ENCODE peak calls at places on chromosomes 16 and 17, in ten cellular contexts. N is PC-3, W is breast epithelium, P is left ventricle myocardium inferior, A is GM23338, X is cardiac muscle cell, G is tibial artery, O is lower lobe of right lung, Q is A549, J is mesendoderm. C is an unnamed sample.

GRCh38 chr16:82451449-82451848 is 175.3 kb upstream of the CDH13 start:
- DNase-seq in N (no peak), W (no peak), P (no peak), A (no peak), X (no peak), G (no peak), O (no peak), Q (no peak), J (no peak), C (no peak)

GRCh38 chr16:2942045-2942444 is 22.0 kb upstream of the KREMEN2 start:
- DNase-seq in N (no peak), W (no peak), P (no peak), A (no peak), X (no peak), G (no peak), O (no peak), Q (no peak), J (no peak), C (no peak)

GRCh38 chr17:3985800-3986199 is 21.6 kb upstream of the ATP2A3 start:
- DNase-seq in N (no peak), W (no peak), P (no peak), A (no peak), X (no peak), G (no peak), O (peak; percentile 46), Q (no peak), J (no peak), C (no peak)

GRCh38 chr16:49866533-49867155 is 10.7 kb upstream of the ZNF423 start:
- DNase-seq in N (no peak), W (no peak), P (no peak), A (peak; percentile 63), X (no peak), G (no peak), O (no peak), Q (no peak), J (no peak), C (no peak)

GRCh38 chr17:18025596-18026407 is 13.2 kb downstream of the ATPAF2 start:
- DNase-seq in N (peak; percentile 68), W (no peak), P (no peak), A (no peak), X (no peak), G (peak; percentile 17), O (no peak), Q (no peak), J (no peak), C (peak; percentile 19)

GRCh38 chr17:4476512-4477070 is 22.1 kb upstream of the SPNS2 start:
- DNase-seq in N (no peak), W (no peak), P (no peak), A (no peak), X (no peak), G (no peak), O (peak; percentile 80), Q (no peak), J (no peak), C (no peak)

GRCh38 chr17:71821512-71821911 is 299.3 kb upstream of the SOX9 start:
- DNase-seq in N (peak; percentile 91), W (no peak), P (no peak), A (no peak), X (no peak), G (no peak), O (no peak), Q (no peak), J (no peak), C (no peak)

GRCh38 chr17:57517519-57518342 is 227.4 kb downstream of the CCDC182 start:
- DNase-seq in N (no peak), W (no peak), P (no peak), A (no peak), X (no peak), G (no peak), O (no peak), Q (peak; percentile 54), J (no peak), C (no peak)

GRCh38 chr16:57527610-57528360 is 8.6 kb downstream of the CCDC102A start:
- DNase-seq in N (no peak), W (no peak), P (no peak), A (no peak), X (no peak), G (peak; percentile 44), O (peak; percentile 28), Q (no peak), J (no peak), C (no peak)

GRCh38 chr16:79261461-79261860 is 339.1 kb downstream of the MAF start:
- DNase-seq in N (no peak), W (no peak), P (peak; percentile 57), A (peak; percentile 74), X (peak; percentile 55), G (no peak), O (peak; percentile 64), Q (peak; percentile 22), J (peak; percentile 70), C (no peak)

GRCh38 chr17:51006601-51007000 is 114.1 kb downstream of the SPAG9 start:
- DNase-seq in N (no peak), W (no peak), P (no peak), A (no peak), X (no peak), G (no peak), O (no peak), Q (no peak), J (no peak), C (no peak)

GRCh38 chr16:51888534-51888933 is 658.4 kb downstream of the TOX3 start:
- DNase-seq in N (no peak), W (no peak), P (no peak), A (no peak), X (no peak), G (no peak), O (no peak), Q (no peak), J (no peak), C (no peak)

GRCh38 chr17:5526821-5527598 is 40.6 kb downstream of the MIS12 start:
- DNase-seq in N (peak; percentile 85), W (no peak), P (peak; percentile 67), A (no peak), X (peak; percentile 79), G (peak; percentile 89), O (no peak), Q (peak; percentile 81), J (peak; percentile 20), C (no peak)

GRCh38 chr17:56393156-56393555 is 200.3 kb upstream of the NOG start:
- DNase-seq in N (no peak), W (no peak), P (no peak), A (no peak), X (no peak), G (no peak), O (no peak), Q (no peak), J (no peak), C (no peak)

GRCh38 chr17:58052951-58053715 is 30.1 kb upstream of the DYNLL2 start:
- DNase-seq in N (no peak), W (no peak), P (no peak), A (no peak), X (no peak), G (no peak), O (no peak), Q (no peak), J (peak; percentile 19), C (no peak)

GRCh38 chr17:76914937-76915336 is 46.7 kb downstream of the MGAT5B start:
- DNase-seq in N (no peak), W (no peak), P (no peak), A (no peak), X (no peak), G (no peak), O (no peak), Q (no peak), J (no peak), C (no peak)
- H3K4me1 ChIP-seq in N (no peaks in the 10 kb centered on the region), W (no peaks in the 10 kb centered on the region), P (no peaks in the 10 kb centered on the region), A (no peaks in the 10 kb centered on the region), X (no peaks in the 10 kb centered on the region), G (no peaks in the 10 kb centered on the region), O (no peaks in the 10 kb centered on the region), Q (peaks cover 6% of the 10 kb centered on the region), J (no peaks in the 10 kb centered on the region), C (no peaks in the 10 kb centered on the region)

DNA sequence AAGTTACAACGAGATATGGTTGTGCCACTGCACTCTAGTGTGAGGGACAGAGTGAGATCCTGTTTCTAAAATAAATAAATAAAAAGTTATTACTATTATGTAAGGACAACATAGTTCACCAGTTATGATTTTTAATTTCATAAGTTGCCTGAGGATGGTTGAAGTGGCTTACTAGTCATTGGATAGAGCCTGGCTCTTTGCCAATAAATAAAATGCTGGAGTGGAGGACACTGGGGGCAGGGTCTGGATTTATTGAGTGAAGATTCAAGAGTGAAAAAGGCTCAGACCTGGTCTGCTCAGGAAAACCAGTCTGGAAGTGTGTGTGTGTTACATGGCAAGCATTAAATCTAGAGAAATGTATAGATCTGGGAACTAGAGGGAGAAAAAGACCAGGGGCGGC is 2.1 kb downstream of the STARD3 start:
- DNase-seq in N (no peak), W (no peak), P (no peak), A (no peak), X (no peak), G (no peak), O (no peak), Q (no peak), J (no peak), C (no peak)
- H3K4me3 ChIP-seq in N (no peak overlapping the region), W (no peak overlapping the region), P (no peak overlapping the region), A (no peak overlapping the region), X (no peak overlapping the region), G (no peak overlapping the region), O (no peak overlapping the region), Q (no peak overlapping the region), J (no peak overlapping the region), C (no peak overlapping the region)

GRCh38 chr17:42413464-42414040 is 9.5 kb downstream of the CAVIN1 start:
- DNase-seq in N (no peak), W (no peak), P (no peak), A (no peak), X (no peak), G (no peak), O (no peak), Q (no peak), J (no peak), C (no peak)

GRCh38 chr17:42411905-42412679 is 11.0 kb downstream of the CAVIN1 start:
- DNase-seq in N (no peak), W (no peak), P (no peak), A (no peak), X (no peak), G (no peak), O (no peak), Q (no peak), J (no peak), C (no peak)

GRCh38 chr17:42408076-42408475 is 15.0 kb downstream of the CAVIN1 start:
- DNase-seq in N (no peak), W (no peak), P (peak; percentile 56), A (peak; percentile 47), X (no peak), G (no peak), O (no peak), Q (no peak), J (no peak), C (no peak)

GRCh38 chr17:42409467-42410351 is 13.3 kb downstream of the CAVIN1 start:
- DNase-seq in N (no peak), W (peak; percentile 72), P (peak; percentile 67), A (no peak), X (no peak), G (peak; percentile 95), O (peak; percentile 66), Q (peak; percentile 89), J (no peak), C (no peak)

GRCh38 chr17:42411321-42411820 is 11.7 kb downstream of the CAVIN1 start:
- DNase-seq in N (no peak), W (no peak), P (no peak), A (no peak), X (no peak), G (no peak), O (no peak), Q (no peak), J (no peak), C (no peak)
- H3K4me1 ChIP-seq in N (no peaks in the 10 kb centered on the region), W (peaks cover 9% of the 10 kb centered on the region), P (peaks cover 100% of the 10 kb centered on the region), A (peaks cover 29% of the 10 kb centered on the region), X (no peaks in the 10 kb centered on the region), G (peaks cover 17% of the 10 kb centered on the region), O (peaks cover 88% of the 10 kb centered on the region), Q (peaks cover 80% of the 10 kb centered on the region), J (no peaks in the 10 kb centered on the region), C (peaks cover 25% of the 10 kb centered on the region)

GRCh38 chr17:48568499-48569259 is 9.5 kb downstream of the HOXB4 start:
- DNase-seq in N (no peak), W (no peak), P (no peak), A (no peak), X (no peak), G (no peak), O (no peak), Q (no peak), J (no peak), C (no peak)
- H3K4me3 ChIP-seq in N (no peak overlapping the region), W (peak overlapping the region; percentile 37), P (peak overlapping the region; percentile 46), A (peak overlapping the region; percentile 24), X (peak overlapping the region; percentile 2), G (no peak overlapping the region), O (peak overlapping the region; percentile 13), Q (no peak overlapping the region), J (no peak overlapping the region), C (no peak overlapping the region)